ENCODE peak calls at places on chromosomes 12 and 14, in nine cellular contexts. One of them, this sample, is unnamed.

GRCh38 chr12:92070864-92071445 is 74.7 kb downstream of the BTG1 start:
- DNase-seq in heart left ventricle: no peak
- DNase-seq in hepatocyte: peak
- DNase-seq in right cardiac atrium: no peak
- DNase-seq in mesenchymal stem cell: peak
- DNase-seq in H1: no peak
- DNase-seq in AG04450: no peak
- DNase-seq in IMR-90: peak
- DNase-seq in heart right ventricle: no peak
- DNase-seq in this sample: no peak

GRCh38 chr12:71626098-71626497 is 37.5 kb downstream of the ZFC3H1 start:
- DNase-seq in heart left ventricle: no peak
- DNase-seq in hepatocyte: no peak
- DNase-seq in right cardiac atrium: no peak
- DNase-seq in mesenchymal stem cell: no peak
- DNase-seq in H1: no peak
- DNase-seq in AG04450: no peak
- DNase-seq in IMR-90: no peak
- DNase-seq in heart right ventricle: peak
- DNase-seq in this sample: no peak

GRCh38 chr12:29133141-29133540 is 15.9 kb upstream of the FAR2 start:
- DNase-seq in heart left ventricle: no peak
- DNase-seq in hepatocyte: no peak
- DNase-seq in right cardiac atrium: no peak
- DNase-seq in mesenchymal stem cell: no peak
- DNase-seq in H1: no peak
- DNase-seq in AG04450: no peak
- DNase-seq in IMR-90: no peak
- DNase-seq in heart right ventricle: no peak
- DNase-seq in this sample: no peak

GRCh38 chr14:94158239-94158888 is 15.8 kb upstream of the PPP4R4 start:
- DNase-seq in heart left ventricle: no peak
- DNase-seq in hepatocyte: no peak
- DNase-seq in right cardiac atrium: no peak
- DNase-seq in mesenchymal stem cell: no peak
- DNase-seq in H1: no peak
- DNase-seq in AG04450: no peak
- DNase-seq in IMR-90: no peak
- DNase-seq in heart right ventricle: no peak
- DNase-seq in this sample: no peak

GRCh38 chr12:107415834-107416233 is 269.8 kb upstream of the PWP1 start:
- DNase-seq in heart left ventricle: no peak
- DNase-seq in hepatocyte: no peak
- DNase-seq in right cardiac atrium: no peak
- DNase-seq in mesenchymal stem cell: no peak
- DNase-seq in H1: no peak
- DNase-seq in AG04450: no peak
- DNase-seq in IMR-90: no peak
- DNase-seq in heart right ventricle: no peak
- DNase-seq in this sample: no peak

GRCh38 chr12:43544703-43545102 is 7.3 kb downstream of the ADAMTS20 start:
- DNase-seq in heart left ventricle: no peak
- DNase-seq in hepatocyte: no peak
- DNase-seq in right cardiac atrium: no peak
- DNase-seq in mesenchymal stem cell: no peak
- DNase-seq in H1: no peak
- DNase-seq in AG04450: no peak
- DNase-seq in IMR-90: no peak
- DNase-seq in heart right ventricle: no peak
- DNase-seq in this sample: no peak

GRCh38 chr14:57066887-57067513 is 201.7 kb downstream of the EXOC5 start:
- DNase-seq in heart left ventricle: no peak
- DNase-seq in hepatocyte: peak
- DNase-seq in right cardiac atrium: peak
- DNase-seq in mesenchymal stem cell: peak
- DNase-seq in H1: peak
- DNase-seq in AG04450: no peak
- DNase-seq in IMR-90: peak
- DNase-seq in heart right ventricle: no peak
- DNase-seq in this sample: peak

GRCh38 chr12:94845110-94845509 is 158.4 kb downstream of the NDUFA12 start:
- DNase-seq in heart left ventricle: no peak
- DNase-seq in hepatocyte: no peak
- DNase-seq in right cardiac atrium: no peak
- DNase-seq in mesenchymal stem cell: no peak
- DNase-seq in H1: no peak
- DNase-seq in AG04450: no peak
- DNase-seq in IMR-90: no peak
- DNase-seq in heart right ventricle: no peak
- DNase-seq in this sample: no peak

GRCh38 chr14:100651999-100652508 is 64.8 kb upstream of the BEGAIN start:
- DNase-seq in heart left ventricle: no peak
- DNase-seq in hepatocyte: no peak
- DNase-seq in right cardiac atrium: no peak
- DNase-seq in mesenchymal stem cell: no peak
- DNase-seq in H1: no peak
- DNase-seq in AG04450: peak
- DNase-seq in IMR-90: peak
- DNase-seq in heart right ventricle: no peak
- DNase-seq in this sample: no peak

GRCh38 chr14:100654814-100655795 is 67.9 kb upstream of the BEGAIN start:
- DNase-seq in heart left ventricle: no peak
- DNase-seq in hepatocyte: peak
- DNase-seq in right cardiac atrium: no peak
- DNase-seq in mesenchymal stem cell: no peak
- DNase-seq in H1: peak
- DNase-seq in AG04450: no peak
- DNase-seq in IMR-90: no peak
- DNase-seq in heart right ventricle: no peak
- DNase-seq in this sample: no peak

GRCh38 chr14:100653409-100653808 is 66.2 kb upstream of the BEGAIN start:
- DNase-seq in heart left ventricle: no peak
- DNase-seq in hepatocyte: no peak
- DNase-seq in right cardiac atrium: no peak
- DNase-seq in mesenchymal stem cell: no peak
- DNase-seq in H1: peak
- DNase-seq in AG04450: no peak
- DNase-seq in IMR-90: no peak
- DNase-seq in heart right ventricle: no peak
- DNase-seq in this sample: no peak

GRCh38 chr14:100652739-100653138 is 65.5 kb upstream of the BEGAIN start:
- DNase-seq in heart left ventricle: no peak
- DNase-seq in hepatocyte: no peak
- DNase-seq in right cardiac atrium: no peak
- DNase-seq in mesenchymal stem cell: no peak
- DNase-seq in H1: no peak
- DNase-seq in AG04450: no peak
- DNase-seq in IMR-90: no peak
- DNase-seq in heart right ventricle: no peak
- DNase-seq in this sample: no peak

GRCh38 chr14:100654025-100654813 is 67.0 kb upstream of the BEGAIN start:
- DNase-seq in heart left ventricle: no peak
- DNase-seq in hepatocyte: no peak
- DNase-seq in right cardiac atrium: no peak
- DNase-seq in mesenchymal stem cell: no peak
- DNase-seq in H1: no peak
- DNase-seq in AG04450: no peak
- DNase-seq in IMR-90: no peak
- DNase-seq in heart right ventricle: no peak
- DNase-seq in this sample: no peak
- H3K4me3 ChIP-seq in heart left ventricle: no peak
- H3K4me3 ChIP-seq in hepatocyte: peak
- H3K4me3 ChIP-seq in right cardiac atrium: no peak
- H3K4me3 ChIP-seq in mesenchymal stem cell: no peak
- H3K4me3 ChIP-seq in H1: peak
- H3K4me3 ChIP-seq in AG04450: no peak
- H3K4me3 ChIP-seq in IMR-90: no peak
- H3K4me3 ChIP-seq in heart right ventricle: no peak
- H3K4me3 ChIP-seq in this sample: peak

DNA sequence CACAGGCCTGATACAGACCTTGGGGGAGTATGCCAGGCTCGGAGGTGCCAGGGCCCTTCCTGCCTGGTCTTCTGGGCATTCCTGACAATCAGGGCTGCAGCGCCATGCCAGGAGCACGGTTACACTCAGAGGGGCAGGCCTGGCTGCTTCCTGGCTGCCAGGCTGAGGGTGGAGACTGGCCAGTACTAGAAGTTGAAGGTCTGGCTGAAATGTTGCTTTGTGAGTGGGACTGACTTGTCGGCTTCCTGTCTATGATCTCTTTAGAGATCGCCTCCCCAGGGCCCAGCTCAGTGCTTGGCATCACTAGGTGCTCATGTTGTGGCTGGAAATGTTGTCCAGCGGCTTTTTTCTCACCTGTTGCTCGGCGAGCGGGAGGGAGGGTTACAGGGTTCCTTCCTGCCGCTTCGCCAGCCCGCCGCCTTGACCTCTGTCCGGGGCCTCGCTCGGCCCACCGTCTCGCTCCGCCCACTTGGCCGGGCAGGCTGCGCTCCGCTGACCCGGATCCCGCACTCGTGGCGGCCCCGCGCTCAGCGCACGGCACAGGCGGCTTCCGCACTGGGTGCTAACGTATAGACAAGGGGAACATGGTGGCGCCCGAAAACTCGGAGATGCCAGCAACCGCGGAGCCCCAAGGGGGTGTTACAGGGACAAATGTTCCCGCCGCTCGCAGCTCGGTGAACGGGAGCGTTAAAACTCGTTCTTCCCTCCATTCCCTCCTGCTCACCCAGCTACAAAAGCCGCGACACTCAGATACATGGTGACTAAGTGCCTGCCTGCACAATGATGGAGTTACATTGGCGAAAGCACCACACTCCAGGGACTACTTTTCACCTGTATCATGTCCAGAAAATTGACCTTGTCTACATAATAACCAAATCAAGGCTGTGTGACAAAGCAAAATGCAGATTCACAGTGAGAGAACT is 32.7 kb downstream of the PAPLN start:
- DNase-seq in heart left ventricle: peak
- DNase-seq in hepatocyte: peak
- DNase-seq in right cardiac atrium: peak
- DNase-seq in mesenchymal stem cell: peak
- DNase-seq in H1: no peak
- DNase-seq in AG04450: no peak
- DNase-seq in IMR-90: peak
- DNase-seq in heart right ventricle: peak
- DNase-seq in this sample: no peak
- H3K4me3 ChIP-seq in heart left ventricle: peak
- H3K4me3 ChIP-seq in hepatocyte: peak
- H3K4me3 ChIP-seq in right cardiac atrium: peak
- H3K4me3 ChIP-seq in mesenchymal stem cell: peak
- H3K4me3 ChIP-seq in H1: no peak
- H3K4me3 ChIP-seq in AG04450: peak
- H3K4me3 ChIP-seq in IMR-90: peak
- H3K4me3 ChIP-seq in heart right ventricle: peak
- H3K4me3 ChIP-seq in this sample: no peak

GRCh38 chr14:83071888-83072501 is 1538.3 kb upstream of the SEL1L start:
- DNase-seq in heart left ventricle: no peak
- DNase-seq in hepatocyte: peak
- DNase-seq in right cardiac atrium: no peak
- DNase-seq in mesenchymal stem cell: peak
- DNase-seq in H1: no peak
- DNase-seq in AG04450: no peak
- DNase-seq in IMR-90: peak
- DNase-seq in heart right ventricle: no peak
- DNase-seq in this sample: no peak
- H3K4me3 ChIP-seq in heart left ventricle: no peak
- H3K4me3 ChIP-seq in hepatocyte: no peak
- H3K4me3 ChIP-seq in right cardiac atrium: no peak
- H3K4me3 ChIP-seq in mesenchymal stem cell: no peak
- H3K4me3 ChIP-seq in H1: no peak
- H3K4me3 ChIP-seq in AG04450: no peak
- H3K4me3 ChIP-seq in IMR-90: no peak
- H3K4me3 ChIP-seq in heart right ventricle: no peak
- H3K4me3 ChIP-seq in this sample: no peak

GRCh38 chr12:53965251-53966069 is 7.5 kb upstream of the HOXC11 start:
- DNase-seq in heart left ventricle: no peak
- DNase-seq in hepatocyte: peak
- DNase-seq in right cardiac atrium: no peak
- DNase-seq in mesenchymal stem cell: no peak
- DNase-seq in H1: peak
- DNase-seq in AG04450: no peak
- DNase-seq in IMR-90: no peak
- DNase-seq in heart right ventricle: no peak
- DNase-seq in this sample: no peak
- H3K4me3 ChIP-seq in heart left ventricle: no peak
- H3K4me3 ChIP-seq in hepatocyte: no peak
- H3K4me3 ChIP-seq in right cardiac atrium: no peak
- H3K4me3 ChIP-seq in mesenchymal stem cell: peak
- H3K4me3 ChIP-seq in H1: no peak
- H3K4me3 ChIP-seq in AG04450: no peak
- H3K4me3 ChIP-seq in IMR-90: no peak
- H3K4me3 ChIP-seq in heart right ventricle: no peak
- H3K4me3 ChIP-seq in this sample: no peak

GRCh38 chr14:105063041-105063440 is 2.2 kb downstream of the GPR132 start:
- DNase-seq in heart left ventricle: no peak
- DNase-seq in hepatocyte: no peak
- DNase-seq in right cardiac atrium: peak
- DNase-seq in mesenchymal stem cell: no peak
- DNase-seq in H1: no peak
- DNase-seq in AG04450: no peak
- DNase-seq in IMR-90: no peak
- DNase-seq in heart right ventricle: peak
- DNase-seq in this sample: no peak
- H3K4me3 ChIP-seq in heart left ventricle: no peak
- H3K4me3 ChIP-seq in hepatocyte: no peak
- H3K4me3 ChIP-seq in right cardiac atrium: no peak
- H3K4me3 ChIP-seq in mesenchymal stem cell: no peak
- H3K4me3 ChIP-seq in H1: no peak
- H3K4me3 ChIP-seq in AG04450: no peak
- H3K4me3 ChIP-seq in IMR-90: no peak
- H3K4me3 ChIP-seq in heart right ventricle: no peak
- H3K4me3 ChIP-seq in this sample: no peak

DNA sequence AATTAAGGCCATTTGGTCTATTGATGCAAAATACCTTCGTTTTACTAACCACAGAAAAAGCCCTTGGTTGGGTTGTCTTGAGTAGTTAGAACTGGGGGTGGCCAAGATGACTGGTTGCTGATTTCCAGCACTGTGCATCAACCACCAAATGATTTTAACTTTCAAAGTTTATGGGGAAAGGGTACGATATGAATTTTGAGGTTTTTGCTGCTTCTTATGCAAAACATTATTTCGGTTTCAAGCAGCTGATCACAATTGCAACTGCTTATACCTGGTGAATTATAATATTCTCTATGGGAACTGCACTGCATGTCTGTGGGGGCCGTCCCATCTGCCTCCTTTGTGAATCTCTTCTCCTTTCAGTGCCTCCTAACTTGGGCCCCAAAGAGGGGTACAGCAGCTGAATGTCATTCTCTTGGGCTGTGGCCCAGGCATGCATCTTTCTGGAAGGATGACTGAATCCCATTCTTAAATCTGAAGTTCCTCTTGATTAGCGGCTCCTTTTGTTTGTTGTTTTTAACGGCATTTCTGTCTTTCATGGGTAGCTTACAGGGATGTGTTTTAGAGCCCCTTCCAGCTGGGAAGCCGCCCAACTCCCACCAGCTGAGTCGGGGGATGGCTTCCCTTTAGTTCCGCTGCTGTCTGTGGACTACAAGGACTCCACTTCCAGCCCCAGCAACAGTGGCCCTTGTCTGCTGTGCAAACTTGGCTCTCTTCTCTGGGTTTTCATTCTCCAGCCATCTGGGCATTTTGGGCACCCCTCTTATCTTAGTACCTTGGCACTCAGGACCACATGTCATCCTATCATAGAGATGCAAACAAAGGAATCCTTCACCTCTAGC is 479.8 kb downstream of the ZFP36L1 start:
- DNase-seq in heart left ventricle: no peak
- DNase-seq in hepatocyte: no peak
- DNase-seq in right cardiac atrium: no peak
- DNase-seq in mesenchymal stem cell: no peak
- DNase-seq in H1: no peak
- DNase-seq in AG04450: no peak
- DNase-seq in IMR-90: no peak
- DNase-seq in heart right ventricle: no peak
- DNase-seq in this sample: no peak
- H3K4me3 ChIP-seq in heart left ventricle: no peak
- H3K4me3 ChIP-seq in hepatocyte: no peak
- H3K4me3 ChIP-seq in right cardiac atrium: no peak
- H3K4me3 ChIP-seq in mesenchymal stem cell: no peak
- H3K4me3 ChIP-seq in H1: no peak
- H3K4me3 ChIP-seq in AG04450: no peak
- H3K4me3 ChIP-seq in IMR-90: no peak
- H3K4me3 ChIP-seq in heart right ventricle: no peak
- H3K4me3 ChIP-seq in this sample: no peak